ENCODE peak calls at places on chromosome X, in four cellular contexts. I is transverse colon, Y is fibroblast of lung, X is stomach. E is an unnamed sample. For H3K9me3, the result is how much of the 10 kb centered on the place peaks cover.

GRCh38 chrX:11381464-11381863 is 88.3 kb downstream of the AMELX start:
- DNase-seq in I (peak), X (no peak), Y (peak), E (no peak)

GRCh38 chrX:84487365-84488353 is 14.6 kb downstream of the HDX start:
- DNase-seq in I (no peak), X (no peak), Y (no peak), E (no peak)

GRCh38 chrX:1389993-1390285 is 2.0 kb downstream of the SLC25A6 start:
- DNase-seq in Y (no peak), I (no peak), X (no peak), E (no peak)

GRCh38 chrX:48942895-48943294 is 14.5 kb downstream of the OTUD5 start:
- DNase-seq in I (no peak), X (no peak), Y (no peak), E (no peak)

GRCh38 chrX:106932492-106932923 is 12.3 kb downstream of the CLDN2 start:
- DNase-seq in I (no peak), Y (peak), X (no peak), E (no peak)

GRCh38 chrX:80817002-80817401 is 7.3 kb upstream of the BRWD3 start:
- DNase-seq in Y (no peak), I (no peak), X (no peak), E (no peak)

GRCh38 chrX:51148848-51149247 is 183.8 kb upstream of the NUDT10 start:
- DNase-seq in Y (no peak), I (no peak), X (no peak), E (no peak)

GRCh38 chrX:40103565-40104323 is 6.0 kb upstream of the BCOR start:
- DNase-seq in I (no peak), Y (no peak), X (no peak), E (no peak)

GRCh38 chrX:11952176-11952720 is 186.0 kb upstream of the FRMPD4 start:
- DNase-seq in I (no peak), X (no peak), Y (no peak), E (no peak)

GRCh38 chrX:75623535-75623934 is 100.7 kb upstream of the ZDHHC15 start:
- DNase-seq in I (no peak), X (no peak), Y (no peak), E (no peak)

GRCh38 chrX:71103110-71103983 is 3.2 kb downstream of the CXorf65 start:
- DNase-seq in I (peak), Y (no peak), X (peak), E (no peak)

GRCh38 chrX:31223817-31224216 is 152.0 kb upstream of the FTHL17 start:
- DNase-seq in I (no peak), Y (peak), X (no peak), E (no peak)

GRCh38 chrX:21821875-21822274 is 17.5 kb upstream of the MBTPS2 start:
- DNase-seq in Y (no peak), X (no peak), I (no peak), E (no peak)

GRCh38 chrX:56764153-56764974 is 35.3 kb downstream of the NBDY start:
- DNase-seq in Y (peak), X (peak), I (peak), E (no peak)

GRCh38 chrX:148567229-148567628 is 66.8 kb downstream of the AFF2 start:
- DNase-seq in X (no peak), Y (peak), I (no peak), E (no peak)

GRCh38 chrX:113675278-113675677 is 834.6 kb upstream of the AMOT start:
- DNase-seq in I (no peak), X (no peak), Y (no peak), E (no peak)

GRCh38 chrX:68732906-68733493 is 85.5 kb downstream of the STARD8 start:
- DNase-seq in X (peak), I (peak), Y (peak), E (peak)

GRCh38 chrX:49276671-49277519 is 7.3 kb downstream of the PPP1R3F start:
- DNase-seq in I (no peak), Y (no peak), X (peak), E (no peak)

GRCh38 chrX:41180194-41180902 is 95.1 kb downstream of the USP9X start:
- DNase-seq in Y (peak), X (peak), I (peak), E (peak)

GRCh38 chrX:137031517-137032377 is 2.0 kb downstream of the GPR101 start:
- DNase-seq in Y (peak), X (no peak), I (peak), E (no peak)

GRCh38 chrX:123408856-123409737 is 225.0 kb downstream of the GRIA3 start:
- DNase-seq in I (no peak), X (no peak), Y (no peak), E (no peak)

GRCh38 chrX:47447607-47448006 is 35.4 kb downstream of the ZNF41 start:
- DNase-seq in X (no peak), Y (no peak), I (no peak), E (no peak)
- H3K9me3 ChIP-seq in X (under half), Y (under half), I (under half), E (under half)

GRCh38 chrX:67693928-67694327 is 150.1 kb downstream of the AR start:
- DNase-seq in X (no peak), Y (peak), I (no peak), E (no peak)
- H3K9me3 ChIP-seq in X (under half), Y (under half), I (under half), E (under half)

DNA sequence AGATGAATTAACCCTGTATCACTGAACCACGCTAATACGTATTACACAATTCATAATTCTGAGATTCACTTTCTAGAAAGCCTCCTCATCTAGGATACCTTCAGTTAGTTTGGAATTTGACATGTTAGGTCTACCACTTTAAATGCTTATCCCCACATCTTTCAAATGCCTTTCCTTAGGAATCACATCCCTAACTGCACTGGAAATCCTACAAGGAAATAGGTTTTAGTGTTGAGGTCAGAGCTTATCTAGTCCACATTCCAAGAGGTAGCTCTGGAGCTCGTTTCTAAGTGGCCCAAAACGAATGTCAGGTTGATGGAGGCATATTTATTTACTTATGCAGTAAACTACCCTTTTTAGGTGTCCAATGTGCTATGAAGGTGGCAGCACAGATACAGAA is 18.0 kb downstream of the PDHA1 start:
- DNase-seq in I (no peak), Y (no peak), X (no peak), E (no peak)
- H3K9me3 ChIP-seq in I (under half), Y (under half), X (under half), E (under half)

GRCh38 chrX:81868979-81869378 is 667.1 kb downstream of the SH3BGRL start:
- DNase-seq in X (no peak), I (no peak), Y (no peak), E (no peak)
- H3K9me3 ChIP-seq in X (under half), I (under half), Y (under half), E (under half)

GRCh38 chrX:144627947-144628346 is 619.4 kb upstream of the SPANXN1 start:
- DNase-seq in I (no peak), X (no peak), Y (no peak), E (no peak)
- H3K9me3 ChIP-seq in I (under half), X (under half), Y (under half), E (under half)

E was measured in left lung.